ENCODE peak calls at places on chromosomes 13 and 19, in seven cellular contexts. Q is H9, L is IMR-90, F is neuronal stem cell, O is H1, Z is trophoblast cell, T is mesenchymal stem cell. C is an unnamed sample.

GRCh38 chr13:84641491-84641890 is 759.2 kb upstream of the SLITRK1 start:
- DNase-seq in L (peak; percentile 47), F (no peak), O (no peak), Z (no peak), T (no peak), Q (no peak), C (no peak)

GRCh38 chr13:48817166-48817802 is 158.4 kb upstream of the FNDC3A start:
- DNase-seq in L (no peak), F (no peak), Z (no peak), Q (no peak), O (no peak), T (no peak), C (no peak)

GRCh38 chr19:36099166-36099785 is 11.7 kb upstream of the OVOL3 start:
- DNase-seq in L (no peak), F (no peak), Q (no peak), T (no peak), O (no peak), Z (no peak), C (no peak)

GRCh38 chr19:10288662-10289166 is 1.0 kb upstream of the ICAM5 start:
- DNase-seq in Q (peak; percentile 84), F (no peak), T (peak; percentile 50), O (no peak), Z (no peak), L (peak; percentile 40), C (peak; percentile 67)

GRCh38 chr19:39212377-39212742 is 8.3 kb upstream of the SYCN start:
- DNase-seq in O (no peak), Z (peak; percentile 11), F (no peak), L (no peak), Q (peak; percentile 70), T (peak; percentile 11), C (peak; percentile 59)

GRCh38 chr13:48304132-48304876 is 753 bp downstream of the RB1 start:
- DNase-seq in O (no peak), L (peak; percentile 55), T (peak; percentile 77), F (peak; percentile 17), Q (no peak), Z (no peak), C (no peak)

GRCh38 chr19:46716672-46717033 is 261 bp downstream of the PRKD2 start:
- DNase-seq in T (no peak), Q (no peak), Z (no peak), L (no peak), F (no peak), O (no peak), C (peak; percentile 35)

GRCh38 chr19:10766049-10766623 is 48.3 kb downstream of the DNM2 start:
- DNase-seq in L (no peak), Z (no peak), T (no peak), O (no peak), F (no peak), Q (no peak), C (no peak)

GRCh38 chr19:371501-372160 is 27.0 kb upstream of the MIER2 start:
- DNase-seq in L (no peak), F (no peak), Z (no peak), O (no peak), T (no peak), Q (no peak), C (no peak)

GRCh38 chr19:7993560-7993959 is 11.9 kb downstream of the ELAVL1 start:
- DNase-seq in Z (no peak), O (no peak), Q (no peak), L (no peak), T (no peak), F (no peak), C (no peak)

GRCh38 chr19:57067440-57067839 is 52.3 kb upstream of the USP29 start:
- DNase-seq in T (no peak), Z (no peak), Q (no peak), F (no peak), O (no peak), L (no peak), C (no peak)

GRCh38 chr13:53784331-53784730 is 755.7 kb downstream of the OLFM4 start:
- DNase-seq in Q (no peak), Z (no peak), T (no peak), L (no peak), O (no peak), F (no peak), C (no peak)

GRCh38 chr19:35869327-35870123 is 1.2 kb downstream of the APLP1 start:
- DNase-seq in T (peak; percentile 77), Q (peak; percentile 97), L (peak; percentile 61), O (peak; percentile 82), F (peak; percentile 97), Z (peak; percentile 95), C (peak; percentile 96)

GRCh38 chr13:94305463-94305862 is 174.0 kb downstream of the DCT start:
- DNase-seq in Z (no peak), O (no peak), F (no peak), L (peak; percentile 90), T (peak; percentile 82), Q (no peak), C (no peak)

GRCh38 chr19:48656840-48657474 is 11.0 kb upstream of the CA11 start:
- DNase-seq in F (no peak), L (peak; percentile 95), Z (no peak), O (no peak), Q (no peak), T (peak; percentile 87), C (peak; percentile 87)

GRCh38 chr19:54708781-54709180 is 15.5 kb upstream of the KIR3DL3 start:
- DNase-seq in Q (no peak), O (no peak), T (no peak), Z (no peak), F (no peak), L (no peak), C (no peak)

GRCh38 chr19:56712609-56713008 is 41.1 kb upstream of the ZNF835 start:
- DNase-seq in O (no peak), Q (no peak), Z (no peak), T (no peak), L (no peak), F (peak; percentile 42), C (peak; percentile 39)

GRCh38 chr19:30326076-30326710 is 46.0 kb upstream of the ZNF536 start:
- DNase-seq in O (no peak), F (no peak), L (no peak), Z (no peak), Q (peak; percentile 8), T (no peak), C (no peak)

GRCh38 chr13:94550030-94550738 is 45.8 kb downstream of the TGDS start:
- DNase-seq in Q (no peak), Z (peak; percentile 7), L (peak; percentile 52), T (no peak), O (no peak), F (no peak), C (no peak)

GRCh38 chr19:49432141-49433073 is 7.2 kb downstream of the GFY start:
- DNase-seq in L (no peak), O (no peak), Q (peak; percentile 95), F (no peak), T (no peak), Z (no peak), C (peak; percentile 66)

GRCh38 chr13:72698164-72698563 is 29.3 kb downstream of the MZT1 start:
- DNase-seq in T (no peak), F (no peak), L (no peak), Q (no peak), Z (no peak), O (no peak), C (no peak)

GRCh38 chr13:63838366-63839110 is 2422.9 kb upstream of the PCDH20 start:
- DNase-seq in Z (no peak), L (no peak), F (no peak), O (no peak), T (no peak), Q (no peak), C (no peak)

GRCh38 chr13:33073338-33073737 is 57.1 kb downstream of the KL start:
- DNase-seq in Z (no peak), Q (no peak), O (no peak), F (no peak), T (no peak), L (no peak), C (no peak)

GRCh38 chr13:43196171-43196611 is 172.8 kb downstream of the DNAJC15 start:
- DNase-seq in T (peak; percentile 8), L (peak; percentile 8), Q (no peak), Z (no peak), F (no peak), O (no peak), C (no peak)

GRCh38 chr13:30159446-30159839 is 147.9 kb downstream of the KATNAL1 start:
- DNase-seq in T (peak; percentile 95), O (no peak), Z (no peak), F (no peak), L (peak; percentile 94), Q (no peak), C (no peak)

GRCh38 chr19:16714702-16715294 is 4.8 kb upstream of the NWD1 start:
- DNase-seq in O (peak; percentile 50), F (peak; percentile 74), Q (peak; percentile 71), L (peak; percentile 24), Z (peak; percentile 25), T (peak; percentile 39), C (peak; percentile 47)

GRCh38 chr13:100394005-100394695 is 194.4 kb downstream of the GGACT start:
- DNase-seq in L (peak; percentile 92), F (no peak), T (peak; percentile 84), O (no peak), Z (no peak), Q (no peak), C (no peak)

GRCh38 chr13:112370311-112370710 is 5.8 kb upstream of the SPACA7 start:
- DNase-seq in T (no peak), Z (no peak), L (no peak), O (no peak), Q (no peak), F (no peak), C (no peak)
- H2BK5ac ChIP-seq in T (no peak overlapping the region), Z (no peak overlapping the region), L (no peak overlapping the region), O (no peak overlapping the region), Q (no peak overlapping the region), F (no peak overlapping the region), C (no peak overlapping the region)

GRCh38 chr13:112741185-112741755 is 51.4 kb downstream of the ATP11A start:
- DNase-seq in Z (no peak), L (no peak), O (no peak), T (no peak), F (no peak), Q (no peak), C (no peak)
- H3K4me2 ChIP-seq in Z (no peak overlapping the region), L (peak overlapping the region; percentile 49), O (no peak overlapping the region), T (no peak overlapping the region), F (no peak overlapping the region), Q (no peak overlapping the region), C (no peak overlapping the region)

GRCh38 chr13:21040120-21040834 is 21.1 kb downstream of the LATS2 start:
- DNase-seq in O (no peak), F (no peak), Z (no peak), T (no peak), Q (no peak), L (no peak), C (no peak)
- H2BK5ac ChIP-seq in O (peak overlapping the region; percentile 26), F (no peak overlapping the region), Z (no peak overlapping the region), T (no peak overlapping the region), Q (no peak overlapping the region), L (peak overlapping the region; percentile 0), C (no peak overlapping the region)

DNA sequence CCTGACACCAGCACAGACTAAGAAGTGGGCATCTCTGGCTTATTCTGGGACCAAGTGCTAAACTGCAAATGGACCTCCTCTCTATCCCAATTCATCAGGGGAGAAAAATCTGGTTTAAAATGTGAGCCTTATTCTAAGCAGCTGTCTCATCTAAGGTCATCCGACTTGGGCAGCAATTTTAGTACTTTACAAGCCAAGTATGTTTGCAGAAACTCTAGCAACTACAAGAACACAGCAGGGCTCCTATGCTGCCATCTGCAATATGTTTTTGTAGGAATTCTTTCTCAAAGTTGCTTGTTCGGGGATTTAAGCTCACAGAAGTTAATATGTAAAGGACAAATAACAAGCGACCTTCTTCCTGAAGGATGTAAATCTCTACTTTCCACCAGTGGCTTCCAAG is 113.1 kb downstream of the FOXO1 start:
- DNase-seq in Z (no peak), T (no peak), L (no peak), Q (no peak), F (no peak), O (no peak), C (no peak)
- H3K4me2 ChIP-seq in Z (no peak overlapping the region), T (no peak overlapping the region), L (no peak overlapping the region), Q (no peak overlapping the region), F (no peak overlapping the region), O (no peak overlapping the region), C (no peak overlapping the region)

GRCh38 chr13:98481511-98481951 is 95.4 kb downstream of the STK24 start:
- DNase-seq in T (no peak), Z (no peak), O (no peak), F (no peak), L (peak; percentile 30), Q (no peak), C (no peak)
- H2BK5ac ChIP-seq in T (no peak overlapping the region), Z (no peak overlapping the region), O (peak overlapping the region; percentile 30), F (no peak overlapping the region), L (no peak overlapping the region), Q (no peak overlapping the region), C (no peak overlapping the region)

C was measured in mesendoderm.